ENCODE peak calls at places on chromosomes 4 and X, in eight cellular contexts. One of them, this sample, is unnamed.

GRCh38 chrX:115259238-115259875 is 25.5 kb upstream of the LRCH2 start:
- DNase-seq in Kasumi-1: no peak
- DNase-seq in mucosa of descending colon: no peak
- DNase-seq in NCI-H2081: no peak
- DNase-seq in AG09309: peak; percentile 41
- DNase-seq in non-pigmented ciliary epithelial cell: no peak
- DNase-seq in EH: peak; percentile 42
- DNase-seq in left cardiac atrium: no peak
- DNase-seq in this sample: no peak

GRCh38 chr4:6052679-6053078 is 34.4 kb upstream of the C4orf50 start:
- DNase-seq in NCI-H2081: no peak
- DNase-seq in left cardiac atrium: no peak
- DNase-seq in mucosa of descending colon: no peak
- DNase-seq in EH: no peak
- DNase-seq in AG09309: no peak
- DNase-seq in Kasumi-1: no peak
- DNase-seq in non-pigmented ciliary epithelial cell: no peak
- DNase-seq in this sample: no peak

GRCh38 chr4:83255584-83255983 is 29.0 kb downstream of the COQ2 start:
- DNase-seq in mucosa of descending colon: peak; percentile 51
- DNase-seq in left cardiac atrium: no peak
- DNase-seq in Kasumi-1: no peak
- DNase-seq in NCI-H2081: no peak
- DNase-seq in non-pigmented ciliary epithelial cell: no peak
- DNase-seq in EH: peak; percentile 96
- DNase-seq in AG09309: peak; percentile 83
- DNase-seq in this sample: no peak

GRCh38 chr4:74541611-74542177 is 96.8 kb downstream of the AREG start:
- DNase-seq in NCI-H2081: no peak
- DNase-seq in non-pigmented ciliary epithelial cell: no peak
- DNase-seq in mucosa of descending colon: peak; percentile 9
- DNase-seq in Kasumi-1: no peak
- DNase-seq in left cardiac atrium: no peak
- DNase-seq in EH: no peak
- DNase-seq in AG09309: no peak
- DNase-seq in this sample: no peak

GRCh38 chrX:39821011-39821708 is 276.6 kb downstream of the BCOR start:
- DNase-seq in mucosa of descending colon: no peak
- DNase-seq in AG09309: no peak
- DNase-seq in NCI-H2081: no peak
- DNase-seq in non-pigmented ciliary epithelial cell: no peak
- DNase-seq in Kasumi-1: no peak
- DNase-seq in left cardiac atrium: peak; percentile 43
- DNase-seq in EH: peak; percentile 31
- DNase-seq in this sample: no peak

GRCh38 chr4:88327669-88328068 is 43.3 kb upstream of the PPM1K start:
- DNase-seq in mucosa of descending colon: no peak
- DNase-seq in non-pigmented ciliary epithelial cell: no peak
- DNase-seq in EH: no peak
- DNase-seq in left cardiac atrium: no peak
- DNase-seq in AG09309: no peak
- DNase-seq in NCI-H2081: no peak
- DNase-seq in Kasumi-1: no peak
- DNase-seq in this sample: no peak

GRCh38 chrX:149286940-149287349 is 218.2 kb downstream of the IDS start:
- DNase-seq in mucosa of descending colon: peak; percentile 27
- DNase-seq in AG09309: no peak
- DNase-seq in non-pigmented ciliary epithelial cell: no peak
- DNase-seq in EH: peak; percentile 33
- DNase-seq in left cardiac atrium: no peak
- DNase-seq in NCI-H2081: no peak
- DNase-seq in Kasumi-1: peak; percentile 35
- DNase-seq in this sample: peak; percentile 24

GRCh38 chrX:8084023-8084422 is 87.0 kb downstream of the VCX2 start:
- DNase-seq in non-pigmented ciliary epithelial cell: peak; percentile 24
- DNase-seq in EH: peak; percentile 2
- DNase-seq in mucosa of descending colon: no peak
- DNase-seq in Kasumi-1: no peak
- DNase-seq in left cardiac atrium: no peak
- DNase-seq in AG09309: no peak
- DNase-seq in NCI-H2081: peak; percentile 60
- DNase-seq in this sample: no peak

GRCh38 chr4:89558147-89558546 is 250.5 kb upstream of the GPRIN3 start:
- DNase-seq in left cardiac atrium: no peak
- DNase-seq in AG09309: no peak
- DNase-seq in NCI-H2081: no peak
- DNase-seq in Kasumi-1: peak; percentile 24
- DNase-seq in mucosa of descending colon: no peak
- DNase-seq in non-pigmented ciliary epithelial cell: no peak
- DNase-seq in EH: no peak
- DNase-seq in this sample: no peak

GRCh38 chr4:42398448-42399355 is 1.4 kb downstream of the SHISA3 start:
- DNase-seq in Kasumi-1: no peak
- DNase-seq in NCI-H2081: no peak
- DNase-seq in non-pigmented ciliary epithelial cell: no peak
- DNase-seq in left cardiac atrium: no peak
- DNase-seq in EH: no peak
- DNase-seq in AG09309: no peak
- DNase-seq in mucosa of descending colon: no peak
- DNase-seq in this sample: no peak

GRCh38 chrX:110675866-110676265 is 119.8 kb downstream of the CHRDL1 start:
- DNase-seq in AG09309: no peak
- DNase-seq in Kasumi-1: no peak
- DNase-seq in left cardiac atrium: no peak
- DNase-seq in non-pigmented ciliary epithelial cell: no peak
- DNase-seq in NCI-H2081: no peak
- DNase-seq in EH: no peak
- DNase-seq in mucosa of descending colon: no peak
- DNase-seq in this sample: no peak

GRCh38 chr4:153234923-153235322 is 30.7 kb downstream of the TRIM2 start:
- DNase-seq in AG09309: no peak
- DNase-seq in non-pigmented ciliary epithelial cell: no peak
- DNase-seq in mucosa of descending colon: no peak
- DNase-seq in left cardiac atrium: no peak
- DNase-seq in Kasumi-1: peak; percentile 12
- DNase-seq in EH: peak; percentile 82
- DNase-seq in NCI-H2081: no peak
- DNase-seq in this sample: no peak

GRCh38 chr4:108683479-108683878 is 33.1 kb downstream of the OSTC start:
- DNase-seq in EH: peak; percentile 40
- DNase-seq in mucosa of descending colon: peak; percentile 9
- DNase-seq in left cardiac atrium: no peak
- DNase-seq in non-pigmented ciliary epithelial cell: no peak
- DNase-seq in Kasumi-1: peak; percentile 45
- DNase-seq in NCI-H2081: no peak
- DNase-seq in AG09309: no peak
- DNase-seq in this sample: no peak

GRCh38 chr4:13544556-13545393 is 467 bp upstream of the NKX3-2 start:
- DNase-seq in non-pigmented ciliary epithelial cell: no peak
- DNase-seq in AG09309: no peak
- DNase-seq in left cardiac atrium: peak; percentile 76
- DNase-seq in mucosa of descending colon: peak; percentile 82
- DNase-seq in NCI-H2081: peak; percentile 92
- DNase-seq in EH: peak; percentile 73
- DNase-seq in Kasumi-1: peak; percentile 92
- DNase-seq in this sample: peak; percentile 19

GRCh38 chr4:168796362-168797106 is 213.5 kb downstream of the CBR4 start:
- DNase-seq in AG09309: no peak
- DNase-seq in non-pigmented ciliary epithelial cell: peak; percentile 78
- DNase-seq in mucosa of descending colon: no peak
- DNase-seq in Kasumi-1: no peak
- DNase-seq in NCI-H2081: no peak
- DNase-seq in left cardiac atrium: no peak
- DNase-seq in EH: peak; percentile 85
- DNase-seq in this sample: no peak

GRCh38 chrX:150200820-150201287 is 162.3 kb upstream of the MAMLD1 start:
- DNase-seq in Kasumi-1: peak; percentile 68
- DNase-seq in AG09309: peak; percentile 95
- DNase-seq in EH: peak; percentile 99
- DNase-seq in NCI-H2081: no peak
- DNase-seq in mucosa of descending colon: peak; percentile 12
- DNase-seq in non-pigmented ciliary epithelial cell: peak; percentile 92
- DNase-seq in left cardiac atrium: peak; percentile 69
- DNase-seq in this sample: no peak

GRCh38 chrX:37802028-37802427 is 22.2 kb downstream of the CYBB start:
- DNase-seq in left cardiac atrium: no peak
- DNase-seq in mucosa of descending colon: no peak
- DNase-seq in EH: no peak
- DNase-seq in AG09309: no peak
- DNase-seq in non-pigmented ciliary epithelial cell: no peak
- DNase-seq in NCI-H2081: no peak
- DNase-seq in Kasumi-1: peak; percentile 64
- DNase-seq in this sample: no peak

GRCh38 chrX:143634701-143635442 is 1.0 kb downstream of the SLITRK4 start:
- DNase-seq in left cardiac atrium: no peak
- DNase-seq in NCI-H2081: no peak
- DNase-seq in non-pigmented ciliary epithelial cell: no peak
- DNase-seq in AG09309: no peak
- DNase-seq in Kasumi-1: no peak
- DNase-seq in EH: no peak
- DNase-seq in mucosa of descending colon: no peak
- DNase-seq in this sample: no peak

GRCh38 chr4:6785572-6785925 is 3.0 kb downstream of the KIAA0232 start:
- DNase-seq in left cardiac atrium: no peak
- DNase-seq in EH: no peak
- DNase-seq in AG09309: no peak
- DNase-seq in Kasumi-1: no peak
- DNase-seq in non-pigmented ciliary epithelial cell: no peak
- DNase-seq in mucosa of descending colon: no peak
- DNase-seq in NCI-H2081: no peak
- DNase-seq in this sample: no peak

GRCh38 chrX:133350751-133351150 is 64.5 kb downstream of the GPC4 start:
- DNase-seq in AG09309: no peak
- DNase-seq in EH: no peak
- DNase-seq in non-pigmented ciliary epithelial cell: no peak
- DNase-seq in left cardiac atrium: peak; percentile 53
- DNase-seq in NCI-H2081: no peak
- DNase-seq in Kasumi-1: no peak
- DNase-seq in mucosa of descending colon: peak; percentile 6
- DNase-seq in this sample: no peak

GRCh38 chr4:113446019-113446418 is 315.5 kb downstream of the CAMK2D start:
- DNase-seq in EH: peak; percentile 78
- DNase-seq in non-pigmented ciliary epithelial cell: peak; percentile 82
- DNase-seq in Kasumi-1: no peak
- DNase-seq in AG09309: no peak
- DNase-seq in mucosa of descending colon: no peak
- DNase-seq in left cardiac atrium: no peak
- DNase-seq in NCI-H2081: no peak
- DNase-seq in this sample: no peak

GRCh38 chrX:105653891-105654290 is 168.4 kb upstream of the NRK start:
- DNase-seq in left cardiac atrium: no peak
- DNase-seq in Kasumi-1: no peak
- DNase-seq in non-pigmented ciliary epithelial cell: peak; percentile 6
- DNase-seq in AG09309: no peak
- DNase-seq in NCI-H2081: no peak
- DNase-seq in EH: no peak
- DNase-seq in mucosa of descending colon: no peak
- DNase-seq in this sample: no peak